ENCODE peak calls at places on chromosomes 13 and 19, in five cellular contexts. R, S, V, C and W are unnamed samples.

GRCh38 chr19:41795031-41795461 is 1.3 kb upstream of the CEACAM3 start:
- DNase-seq in V (peak), S (peak), R (peak), C (peak), W (no peak)

GRCh38 chr19:13959962-13960862 is 7.9 kb downstream of the DCAF15 start:
- DNase-seq in S (peak), C (no peak), V (peak), R (no peak), W (no peak)

GRCh38 chr13:106532111-106532929 is 3.1 kb downstream of the EFNB2 start:
- DNase-seq in C (no peak), R (no peak), S (no peak), V (peak), W (no peak)

GRCh38 chr13:106570354-106570822 is 2.5 kb upstream of the ARGLU1 start:
- DNase-seq in R (peak), S (peak), V (no peak), C (peak), W (no peak)

GRCh38 chr19:50500753-50501151 is 10.2 kb downstream of the JOSD2 start:
- DNase-seq in V (no peak), C (no peak), S (no peak), R (no peak), W (no peak)

GRCh38 chr19:11269408-11269807 is 7.1 kb upstream of the DOCK6 start:
- DNase-seq in R (no peak), V (no peak), S (no peak), C (no peak), W (no peak)

GRCh38 chr19:44552324-44552723 is 22.8 kb upstream of the CEACAM20 start:
- DNase-seq in C (no peak), R (peak), V (peak), S (peak), W (no peak)

GRCh38 chr13:89977203-89977602 is 1370.3 kb upstream of the MIR17HG start:
- DNase-seq in C (no peak), R (no peak), V (no peak), S (no peak), W (no peak)

GRCh38 chr13:80284290-80284689 is 56.6 kb downstream of the SPRY2 start:
- DNase-seq in S (no peak), R (no peak), C (no peak), V (no peak), W (no peak)

GRCh38 chr13:26956532-26957142 is 196.1 kb upstream of the GPR12 start:
- DNase-seq in C (no peak), S (no peak), V (no peak), R (no peak), W (no peak)

GRCh38 chr19:16915135-16915534 is 26.3 kb downstream of the F2RL3 start:
- DNase-seq in V (no peak), S (no peak), R (no peak), C (no peak), W (no peak)

GRCh38 chr19:3636506-3636905 is 9.9 kb upstream of the CACTIN start:
- DNase-seq in V (no peak), R (no peak), C (no peak), S (no peak), W (no peak)

GRCh38 chr13:66803759-66804456 is 426.2 kb downstream of the PCDH9 start:
- DNase-seq in R (peak), S (no peak), C (no peak), V (no peak), W (no peak)